ENCODE peak calls at places on chromosomes 13 and 19, in seven cellular contexts. Z, E, T, B, G, V and M are unnamed samples.

GRCh38 chr13:24699541-24699940 is 19.3 kb downstream of the ATP12A start:
- DNase-seq in Z (no peak), E (no peak), T (no peak), B (no peak), G (no peak), V (no peak), M (no peak)

GRCh38 chr13:66069570-66069969 is 1160.6 kb downstream of the PCDH9 start:
- DNase-seq in Z (no peak), E (no peak), T (no peak), B (no peak), G (no peak), V (no peak), M (no peak)

GRCh38 chr19:5672708-5673459 is 7.4 kb downstream of the MICOS13 start:
- DNase-seq in Z (no peak), E (no peak), T (no peak), B (no peak), G (no peak), V (no peak), M (no peak)

GRCh38 chr13:69677343-69677742 is 430.3 kb upstream of the ATXN8OS start:
- DNase-seq in Z (no peak), E (no peak), T (no peak), B (no peak), G (no peak), V (no peak), M (no peak)

GRCh38 chr13:112254900-112255299 is 121.3 kb upstream of the SPACA7 start:
- DNase-seq in Z (no peak), E (no peak), T (no peak), B (no peak), G (no peak), V (no peak), M (no peak)

GRCh38 chr19:15264933-15265206 is 32.6 kb upstream of the EPHX3 start:
- DNase-seq in Z (no peak), E (no peak), T (no peak), B (peak), G (no peak), V (no peak), M (no peak)

GRCh38 chr19:42052241-42052863 is 17.7 kb downstream of the GRIK5 start:
- DNase-seq in Z (no peak), E (peak), T (peak), B (peak), G (no peak), V (no peak), M (no peak)

GRCh38 chr13:94641432-94641941 is 39.8 kb downstream of the GPR180 start:
- DNase-seq in Z (no peak), E (peak), T (peak), B (no peak), G (no peak), V (no peak), M (no peak)

GRCh38 chr13:35923347-35923746 is 207.8 kb downstream of the DCLK1 start:
- DNase-seq in Z (no peak), E (peak), T (no peak), B (no peak), G (no peak), V (no peak), M (no peak)

GRCh38 chr19:45279587-45280192 is 28.6 kb downstream of the MARK4 start:
- DNase-seq in Z (no peak), E (no peak), T (no peak), B (no peak), G (no peak), V (no peak), M (no peak)

GRCh38 chr19:48330012-48330681 is 4.8 kb downstream of the EMP3 start:
- DNase-seq in Z (peak), E (peak), T (peak), B (peak), G (peak), V (peak), M (peak)

GRCh38 chr19:38654478-38655079 is 7.1 kb downstream of the ACTN4 start:
- DNase-seq in Z (no peak), E (no peak), T (no peak), B (peak), G (no peak), V (no peak), M (no peak)

GRCh38 chr13:78679329-78679728 is 20.4 kb upstream of the OBI1 start:
- DNase-seq in Z (no peak), E (no peak), T (no peak), B (no peak), G (no peak), V (no peak), M (no peak)

GRCh38 chr13:111964411-111965035 is 102.4 kb upstream of the SOX1 start:
- DNase-seq in Z (no peak), E (no peak), T (no peak), B (no peak), G (no peak), V (no peak), M (no peak)

GRCh38 chr19:46639356-46640061 is 3.5 kb upstream of the GNG8 start:
- DNase-seq in Z (no peak), E (no peak), T (peak), B (peak), G (no peak), V (no peak), M (no peak)

GRCh38 chr13:72127031-72127430 is 260.0 kb upstream of the DACH1 start:
- DNase-seq in Z (no peak), E (peak), T (no peak), B (no peak), G (no peak), V (no peak), M (peak)

GRCh38 chr13:43316997-43317396 is 293.6 kb downstream of the DNAJC15 start:
- DNase-seq in Z (no peak), E (peak), T (peak), B (no peak), G (no peak), V (no peak), M (no peak)

GRCh38 chr13:36362251-36362650 is 16.1 kb upstream of the SPART start:
- DNase-seq in Z (no peak), E (peak), T (no peak), B (no peak), G (no peak), V (no peak), M (no peak)

GRCh38 chr13:47901451-47901850 is 99.6 kb downstream of the SUCLA2 start:
- DNase-seq in Z (no peak), E (no peak), T (no peak), B (no peak), G (no peak), V (no peak), M (no peak)

GRCh38 chr19:49058592-49058991 is 1.0 kb upstream of the CGB7 start:
- DNase-seq in Z (no peak), E (peak), T (peak), B (peak), G (no peak), V (no peak), M (peak)

GRCh38 chr19:23541991-23542390 is 145.0 kb downstream of the ZNF675 start:
- DNase-seq in Z (no peak), E (no peak), T (no peak), B (no peak), G (no peak), V (no peak), M (no peak)

GRCh38 chr13:44141725-44142539 is 231.7 kb upstream of the SERP2 start:
- DNase-seq in Z (peak), E (peak), T (peak), B (peak), G (peak), V (peak), M (peak)

GRCh38 chr13:29581666-29582065 is 13.8 kb downstream of the SLC7A1 start:
- DNase-seq in Z (no peak), E (no peak), T (no peak), B (no peak), G (no peak), V (no peak), M (no peak)
- TF ChIP-seq CTCF in Z (no peak), E (no peak), T (no peak), B (no peak), G (no peak), V (no peak), M (no peak)

DNA sequence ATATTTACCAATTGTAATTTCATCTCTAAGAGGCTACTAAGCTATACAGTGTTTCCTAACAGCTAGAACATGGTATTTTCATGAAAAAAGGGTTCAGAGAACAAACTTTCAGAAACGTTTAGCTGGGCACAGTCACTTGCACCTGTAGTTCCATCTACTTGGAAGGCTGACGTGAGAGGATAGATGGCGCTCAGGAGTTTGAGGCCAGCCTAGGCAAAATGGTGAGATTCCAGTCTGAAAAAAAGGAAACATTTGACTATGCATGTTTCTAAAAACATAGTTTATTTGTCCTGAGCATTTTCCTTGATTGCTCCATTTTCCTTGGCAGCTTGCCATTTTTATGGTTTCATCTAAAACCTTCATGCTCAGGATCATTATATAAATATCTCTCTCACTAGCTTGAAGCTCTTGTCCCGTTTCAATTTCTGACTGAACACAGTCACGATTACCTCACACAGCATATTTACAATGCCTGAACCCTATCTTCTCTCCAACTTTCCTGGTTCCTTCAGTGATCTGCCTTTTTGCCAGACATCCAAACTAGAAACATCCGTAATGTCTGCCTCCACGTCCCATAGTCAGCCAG is 200.8 kb downstream of the RGCC start:
- DNase-seq in Z (no peak), E (no peak), T (no peak), B (no peak), G (no peak), V (no peak), M (no peak)
- TF ChIP-seq CTCF in Z (no peak), E (no peak), T (no peak), B (no peak), G (no peak), V (no peak), M (no peak)

DNA sequence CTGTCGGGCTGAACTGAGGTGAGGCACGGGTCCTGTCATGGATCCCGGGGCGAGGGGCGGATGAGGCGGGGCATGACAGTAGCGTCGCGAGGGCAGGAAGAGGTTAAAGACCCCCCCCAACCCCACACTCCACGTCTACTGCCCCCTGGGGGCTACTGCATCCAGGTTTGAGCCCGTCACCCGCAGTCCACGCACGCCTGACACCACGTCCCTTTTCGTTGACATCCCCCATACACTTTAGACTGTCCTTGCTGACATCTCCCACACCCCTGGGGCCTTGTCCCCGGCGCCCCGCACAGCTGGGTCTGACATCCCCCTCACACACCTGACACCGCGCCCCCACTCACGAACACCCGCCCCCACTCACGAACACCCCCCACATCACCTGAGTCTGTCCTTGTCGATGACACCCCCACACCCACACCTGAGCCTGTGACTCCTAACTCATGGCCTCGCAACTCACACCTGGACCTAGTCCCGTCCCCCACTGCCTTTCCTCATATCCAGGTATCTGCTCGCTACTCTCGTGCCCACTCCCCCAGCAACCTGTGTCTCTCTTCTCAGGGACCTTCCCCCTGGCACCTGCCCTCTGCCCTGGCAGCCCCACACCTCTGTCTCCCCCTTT is 416 bp downstream of the SLC25A42 start:
- DNase-seq in Z (no peak), E (no peak), T (peak), B (no peak), G (peak), V (no peak), M (no peak)
- TF ChIP-seq CTCF in Z (no peak), E (peak), T (peak), B (peak), G (no peak), V (no peak), M (no peak)

DNA sequence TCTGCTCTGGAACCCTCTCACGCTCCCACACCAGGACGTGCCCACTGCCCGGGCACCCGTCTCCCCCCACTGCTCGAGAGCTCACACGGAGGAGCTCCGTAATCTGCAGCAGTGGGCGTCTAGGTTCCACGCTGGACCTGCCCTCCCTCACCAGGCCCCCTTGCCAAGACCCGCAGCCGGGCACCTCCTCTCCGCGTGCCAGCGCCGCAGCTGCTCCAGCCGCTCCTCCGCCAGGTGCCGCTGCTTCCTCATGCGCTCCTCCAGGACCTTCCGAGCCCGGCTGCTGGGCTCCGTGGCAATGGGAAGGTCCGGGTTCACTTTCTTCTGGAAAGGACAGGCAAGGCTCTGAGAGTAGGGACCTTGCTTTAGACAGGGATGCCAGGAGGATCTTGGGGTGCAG is 35.0 kb upstream of the MATK start:
- DNase-seq in Z (no peak), E (no peak), T (no peak), B (no peak), G (no peak), V (no peak), M (no peak)
- TF ChIP-seq CTCF in Z (no peak), E (no peak), T (no peak), B (no peak), G (no peak), V (no peak), M (no peak)

GRCh38 chr13:62357887-62358645 is 942.4 kb upstream of the PCDH20 start:
- DNase-seq in Z (no peak), E (peak), T (no peak), B (peak), G (no peak), V (no peak), M (peak)
- TF ChIP-seq CTCF in Z (no peak), E (peak), T (peak), B (peak), G (no peak), V (peak), M (no peak)

GRCh38 chr13:76036176-76036575 is 400.0 kb downstream of the LMO7 start:
- DNase-seq in Z (no peak), E (no peak), T (no peak), B (no peak), G (no peak), V (no peak), M (no peak)

GRCh38 chr13:76043882-76044281 is 407.8 kb downstream of the LMO7 start:
- DNase-seq in Z (no peak), E (peak), T (no peak), B (no peak), G (no peak), V (no peak), M (no peak)

GRCh38 chr13:76035711-76036110 is 399.6 kb downstream of the LMO7 start:
- DNase-seq in Z (no peak), E (peak), T (no peak), B (no peak), G (no peak), V (no peak), M (no peak)

GRCh38 chr13:76038920-76039716 is 403.0 kb downstream of the LMO7 start:
- DNase-seq in Z (no peak), E (no peak), T (no peak), B (peak), G (no peak), V (no peak), M (peak)
- TF ChIP-seq CTCF in Z (no peak), E (no peak), T (no peak), B (peak), G (no peak), V (no peak), M (no peak)

DNA sequence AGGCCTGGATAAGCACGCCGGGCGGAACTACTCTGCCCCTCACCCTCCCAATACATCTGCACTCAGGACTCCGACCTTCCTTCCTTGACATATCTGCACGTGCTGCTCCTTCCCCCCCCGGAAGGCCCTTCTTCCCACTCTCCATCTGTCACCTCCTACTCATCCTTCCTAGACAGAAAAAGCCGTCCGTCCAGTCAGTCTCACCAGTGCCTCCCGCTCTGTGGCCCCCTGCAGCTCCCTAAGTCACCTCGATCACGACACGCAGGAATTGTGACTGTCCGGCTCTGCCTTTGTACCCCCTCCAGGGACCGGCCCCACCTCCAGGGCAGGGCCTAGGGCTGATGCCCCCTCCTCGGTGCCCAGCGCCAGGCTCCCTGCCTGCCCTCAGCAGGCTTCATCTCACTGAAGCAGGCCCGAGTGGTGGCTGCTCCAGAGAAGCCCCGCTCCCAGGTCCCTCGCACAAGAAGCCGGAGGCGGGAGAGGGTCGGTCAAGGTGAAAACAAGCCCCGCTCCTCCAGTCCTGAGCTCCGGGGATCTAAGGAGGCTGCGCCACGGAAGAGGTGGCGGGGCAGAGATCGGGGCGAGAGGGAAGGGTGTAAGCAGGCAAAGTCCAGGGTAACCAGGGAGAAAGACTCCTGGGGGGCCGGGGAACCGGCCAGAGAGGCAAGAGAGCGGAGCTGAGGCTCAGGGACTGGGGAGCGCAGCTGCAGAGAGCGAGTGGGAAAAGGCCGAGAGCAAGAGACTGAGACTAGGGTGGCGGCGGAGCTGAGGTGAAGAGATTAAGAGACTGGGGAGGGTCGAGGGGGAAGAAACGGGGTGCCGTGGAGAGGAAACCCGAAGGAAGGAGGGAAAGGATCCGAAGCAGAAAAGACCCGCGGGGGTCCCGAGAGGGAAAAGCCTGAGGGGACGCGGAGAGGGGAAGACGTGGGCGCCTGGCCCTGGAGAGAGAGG is 1.1 kb downstream of the PPP6R1 start:
- DNase-seq in Z (no peak), E (no peak), T (peak), B (peak), G (no peak), V (no peak), M (no peak)
- TF ChIP-seq CTCF in Z (no peak), E (no peak), T (no peak), B (no peak), G (no peak), V (no peak), M (no peak)

GRCh38 chr13:50989476-50989875 is 79.9 kb downstream of the RNASEH2B start:
- DNase-seq in Z (no peak), E (no peak), T (peak), B (peak), G (no peak), V (no peak), M (no peak)
- TF ChIP-seq CTCF in Z (no peak), E (no peak), T (no peak), B (peak), G (peak), V (no peak), M (no peak)

GRCh38 chr19:29667390-29667783 is 2.1 kb downstream of the PLEKHF1 start:
- DNase-seq in Z (peak), E (no peak), T (no peak), B (no peak), G (no peak), V (no peak), M (no peak)

GRCh38 chr19:29668746-29669609 is 3.7 kb downstream of the PLEKHF1 start:
- DNase-seq in Z (peak), E (peak), T (no peak), B (no peak), G (no peak), V (no peak), M (no peak)

GRCh38 chr19:29665826-29666633 is 769 bp downstream of the PLEKHF1 start:
- DNase-seq in Z (peak), E (no peak), T (peak), B (no peak), G (no peak), V (peak), M (peak)

GRCh38 chr19:29666634-29667389 is 1.6 kb downstream of the PLEKHF1 start:
- DNase-seq in Z (peak), E (no peak), T (no peak), B (no peak), G (no peak), V (peak), M (no peak)

DNA sequence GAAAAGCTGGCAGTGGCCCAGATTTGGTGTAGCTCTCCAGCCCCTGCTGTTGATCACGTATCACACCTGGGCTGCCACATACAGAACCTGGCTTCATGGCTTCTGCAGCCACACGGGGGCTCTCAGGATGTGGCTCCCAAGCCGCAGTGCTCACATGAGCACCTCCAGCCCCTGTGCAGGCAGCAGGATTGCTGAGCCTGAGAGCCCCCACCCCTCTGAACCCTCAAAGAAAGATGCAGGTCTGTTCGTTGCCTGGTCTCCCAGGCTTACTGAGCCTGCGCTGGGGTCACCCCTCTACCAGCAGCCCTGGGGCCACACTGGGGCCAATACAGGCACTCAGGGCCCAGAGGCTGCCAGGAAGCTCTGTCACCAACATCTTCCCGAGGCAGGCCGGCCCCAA is 2.7 kb downstream of the PLEKHF1 start:
- DNase-seq in Z (peak), E (no peak), T (no peak), B (no peak), G (no peak), V (peak), M (no peak)
- TF ChIP-seq CTCF in Z (no peak), E (no peak), T (no peak), B (peak), G (no peak), V (no peak), M (no peak)